ENCODE peak calls at places on chromosomes 12 and 14, in four cellular contexts. One of them, this sample, is unnamed.

GRCh38 chr12:26566186-26566585 is 266.8 kb downstream of the ITPR2 start:
- DNase-seq in memory B cell: no peak
- DNase-seq in frontal cortex: no peak
- DNase-seq in RPMI7951: no peak
- DNase-seq in this sample: no peak

GRCh38 chr14:50943943-50944646 is at the start of gene PYGL:
- DNase-seq in RPMI7951: peak
- DNase-seq in memory B cell: peak
- DNase-seq in frontal cortex: peak
- DNase-seq in this sample: peak

GRCh38 chr12:53660064-53660463 is 15.8 kb downstream of the ATP5MC2 start:
- DNase-seq in frontal cortex: no peak
- DNase-seq in RPMI7951: no peak
- DNase-seq in memory B cell: no peak
- DNase-seq in this sample: no peak

GRCh38 chr12:66688836-66689439 is 10.1 kb upstream of the GRIP1 start:
- DNase-seq in RPMI7951: peak
- DNase-seq in frontal cortex: peak
- DNase-seq in memory B cell: no peak
- DNase-seq in this sample: peak

GRCh38 chr12:82361461-82361915 is 3.2 kb downstream of the METTL25 start:
- DNase-seq in RPMI7951: no peak
- DNase-seq in memory B cell: no peak
- DNase-seq in frontal cortex: no peak
- DNase-seq in this sample: no peak

GRCh38 chr12:3464561-3464960 is 26.4 kb upstream of the PRMT8 start:
- DNase-seq in frontal cortex: no peak
- DNase-seq in RPMI7951: no peak
- DNase-seq in memory B cell: no peak
- DNase-seq in this sample: no peak

GRCh38 chr14:26917086-26917485 is 319.3 kb upstream of the NOVA1 start:
- DNase-seq in frontal cortex: no peak
- DNase-seq in RPMI7951: peak
- DNase-seq in memory B cell: no peak
- DNase-seq in this sample: no peak

GRCh38 chr14:73059326-73059725 is 992 bp downstream of the RBM25 start:
- DNase-seq in RPMI7951: peak
- DNase-seq in frontal cortex: peak
- DNase-seq in memory B cell: no peak
- DNase-seq in this sample: peak

GRCh38 chr14:52080817-52081755 is 12.2 kb upstream of the NID2 start:
- DNase-seq in memory B cell: no peak
- DNase-seq in RPMI7951: peak
- DNase-seq in frontal cortex: no peak
- DNase-seq in this sample: peak

GRCh38 chr14:69152181-69152943 is 557 bp downstream of the DCAF5 start:
- DNase-seq in memory B cell: peak
- DNase-seq in RPMI7951: peak
- DNase-seq in frontal cortex: peak
- DNase-seq in this sample: peak

This sample was measured in EL.